ENCODE peak calls at places on chromosomes 16 and 17, in seven cellular contexts. U, K, P, Z, E, D and Q are unnamed samples.

GRCh38 chr16:27073733-27074132 is 7.0 kb downstream of the C16orf82 start:
- DNase-seq in U (no peak), K (no peak), P (no peak), Z (no peak), E (no peak), D (no peak), Q (no peak)

GRCh38 chr16:27401768-27402568 is at the start of gene IL21R:
- DNase-seq in U (peak), K (peak), P (peak), Z (peak), E (no peak), D (peak), Q (no peak)

GRCh38 chr16:57260294-57260929 is 15.4 kb downstream of the ARL2BP start:
- DNase-seq in U (no peak), K (peak), P (no peak), Z (no peak), E (peak), D (no peak), Q (no peak)

GRCh38 chr17:8740486-8740885 is 4.2 kb downstream of the CCDC42 start:
- DNase-seq in U (peak), K (no peak), P (no peak), Z (no peak), E (no peak), D (no peak), Q (no peak)

GRCh38 chr16:46920402-46921068 is 36.4 kb downstream of the GPT2 start:
- DNase-seq in U (no peak), K (no peak), P (no peak), Z (no peak), E (no peak), D (no peak), Q (no peak)

GRCh38 chr17:4833941-4834501 is 881 bp downstream of the MINK1 start:
- DNase-seq in U (no peak), K (peak), P (no peak), Z (no peak), E (peak), D (no peak), Q (no peak)

GRCh38 chr16:86836503-86837125 is 258.3 kb downstream of the FOXL1 start:
- DNase-seq in U (no peak), K (peak), P (no peak), Z (no peak), E (peak), D (no peak), Q (no peak)

GRCh38 chr16:87506423-87507350 is 13.9 kb upstream of the ZCCHC14 start:
- DNase-seq in U (no peak), K (no peak), P (no peak), Z (no peak), E (no peak), D (no peak), Q (no peak)

GRCh38 chr16:89324056-89325010 is 106.8 kb downstream of the ZNF778 start:
- DNase-seq in U (no peak), K (peak), P (no peak), Z (no peak), E (peak), D (no peak), Q (no peak)

GRCh38 chr17:77857306-77857555 is 101.3 kb upstream of the TNRC6C start:
- DNase-seq in U (no peak), K (no peak), P (no peak), Z (no peak), E (no peak), D (no peak), Q (no peak)